ENCODE peak calls at places on chromosomes 2 and 18, in six cellular contexts. U, J, O, F, Z and R are unnamed samples.

GRCh38 chr2:141557329-141558098 is 573.3 kb downstream of the LRP1B start:
- DNase-seq in F (no peak), U (no peak), Z (no peak), J (no peak), O (no peak), R (no peak)

GRCh38 chr2:187529977-187530721 is 24.1 kb downstream of the TFPI start:
- DNase-seq in F (no peak), Z (no peak), U (no peak), J (no peak), O (no peak), R (no peak)

GRCh38 chr18:44916429-44917183 is 235.9 kb downstream of the SETBP1 start:
- DNase-seq in O (no peak), F (no peak), J (no peak), U (no peak), Z (no peak), R (no peak)

GRCh38 chr2:172330060-172330671 is 97.2 kb upstream of the ITGA6 start:
- DNase-seq in J (no peak), U (no peak), O (no peak), F (no peak), Z (no peak), R (no peak)

GRCh38 chr2:71747573-71747972 is 294.2 kb downstream of the DYSF start:
- DNase-seq in F (no peak), O (no peak), U (no peak), Z (no peak), J (no peak), R (no peak)

GRCh38 chr2:11072550-11072949 is 82.7 kb upstream of the SLC66A3 start:
- DNase-seq in J (no peak), Z (no peak), O (no peak), U (no peak), F (no peak), R (no peak)

GRCh38 chr2:69815717-69816116 is 13.7 kb upstream of the GMCL1 start:
- DNase-seq in J (no peak), F (no peak), Z (no peak), U (no peak), O (no peak), R (no peak)

GRCh38 chr18:22552254-22552653 is 134.5 kb upstream of the CTAGE1 start:
- DNase-seq in U (no peak), Z (no peak), F (no peak), J (no peak), O (no peak), R (no peak)

GRCh38 chr2:104120144-104120543 is 733.8 kb upstream of the POU3F3 start:
- DNase-seq in F (no peak), Z (no peak), U (no peak), J (no peak), O (no peak), R (no peak)

GRCh38 chr2:47056875-47057731 is 98.0 kb downstream of the STPG4 start:
- DNase-seq in U (peak; percentile 37), O (no peak), F (peak; percentile 66), Z (no peak), J (no peak), R (no peak)

GRCh38 chr2:129061079-129061785 is 742.6 kb upstream of the HS6ST1 start:
- DNase-seq in F (no peak), O (no peak), J (no peak), Z (no peak), U (no peak), R (no peak)

GRCh38 chr2:175855794-175856453 is 146.1 kb downstream of the LNPK start:
- DNase-seq in O (no peak), Z (no peak), U (no peak), J (no peak), F (peak; percentile 34), R (no peak)

GRCh38 chr2:51855683-51856082 is 823.8 kb upstream of the NRXN1 start:
- DNase-seq in Z (no peak), J (no peak), U (no peak), F (no peak), O (no peak), R (no peak)

GRCh38 chr2:21633531-21634310 is 510.0 kb downstream of the TDRD15 start:
- DNase-seq in Z (no peak), J (no peak), U (no peak), O (no peak), F (no peak), R (no peak)

GRCh38 chr2:173568054-173568453 is 213.4 kb downstream of the CDCA7 start:
- DNase-seq in Z (no peak), F (peak; percentile 17), U (peak; percentile 15), J (no peak), O (peak; percentile 37), R (no peak)
- TF ChIP-seq CTCF in Z (no peak), F (peak; percentile 19), U (peak; percentile 12), J (peak; percentile 28), O (peak; percentile 65), R (peak; percentile 29)

GRCh38 chr2:158460632-158461297 is 4.0 kb downstream of the PKP4 start:
- DNase-seq in F (no peak), Z (no peak), J (no peak), O (no peak), U (no peak), R (no peak)
- TF ChIP-seq CTCF in F (peak; percentile 31), Z (no peak), J (peak; percentile 23), O (no peak), U (peak; percentile 32), R (peak; percentile 7)

DNA sequence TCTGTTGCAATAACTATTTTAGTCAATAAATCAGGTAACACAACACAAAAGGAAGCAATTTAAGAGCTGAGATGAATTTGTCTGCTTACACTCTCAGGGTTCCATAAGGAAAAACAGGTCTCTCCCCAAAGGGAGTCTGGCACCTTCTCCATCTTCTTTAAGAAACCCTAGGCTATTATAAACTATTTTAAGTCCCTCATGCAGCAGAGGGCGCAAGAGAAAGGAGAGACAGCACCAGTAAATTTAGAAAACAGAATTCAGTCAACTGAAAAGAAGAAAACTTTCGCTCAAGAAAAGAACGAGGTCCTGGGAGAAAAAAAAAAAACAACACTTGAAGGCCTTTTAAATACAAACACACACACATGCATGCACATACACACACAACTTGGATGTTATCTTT is 19.1 kb downstream of the SULT1C4 start:
- DNase-seq in F (no peak), J (peak; percentile 33), O (no peak), U (no peak), Z (no peak), R (no peak)
- TF ChIP-seq CTCF in F (no peak), J (peak; percentile 69), O (peak; percentile 25), U (no peak), Z (no peak), R (peak; percentile 40)

GRCh38 chr18:58194028-58194427 is 150.0 kb downstream of the NEDD4L start:
- DNase-seq in F (no peak), Z (no peak), U (no peak), O (peak; percentile 14), J (no peak), R (no peak)
- TF ChIP-seq CTCF in F (peak; percentile 24), Z (no peak), U (peak; percentile 20), O (peak; percentile 59), J (no peak), R (peak; percentile 26)

GRCh38 chr2:157725856-157726255 is 97.2 kb upstream of the ACVR1C start:
- DNase-seq in Z (no peak), O (no peak), J (no peak), U (no peak), F (no peak), R (no peak)
- TF ChIP-seq CTCF in Z (no peak), O (no peak), J (no peak), U (no peak), F (no peak), R (no peak)

GRCh38 chr2:40556298-40556697 is 104.4 kb upstream of the SLC8A1 start:
- DNase-seq in U (no peak), Z (no peak), F (no peak), J (no peak), O (no peak), R (no peak)

GRCh38 chr2:40558772-40559171 is 106.9 kb upstream of the SLC8A1 start:
- DNase-seq in O (no peak), Z (no peak), U (no peak), J (no peak), F (no peak), R (no peak)

GRCh38 chr2:40556739-40557138 is 104.8 kb upstream of the SLC8A1 start:
- DNase-seq in U (no peak), Z (no peak), F (no peak), J (no peak), O (no peak), R (no peak)

GRCh38 chr2:40551081-40551480 is 99.2 kb upstream of the SLC8A1 start:
- DNase-seq in U (no peak), J (no peak), O (no peak), Z (no peak), F (no peak), R (no peak)

DNA sequence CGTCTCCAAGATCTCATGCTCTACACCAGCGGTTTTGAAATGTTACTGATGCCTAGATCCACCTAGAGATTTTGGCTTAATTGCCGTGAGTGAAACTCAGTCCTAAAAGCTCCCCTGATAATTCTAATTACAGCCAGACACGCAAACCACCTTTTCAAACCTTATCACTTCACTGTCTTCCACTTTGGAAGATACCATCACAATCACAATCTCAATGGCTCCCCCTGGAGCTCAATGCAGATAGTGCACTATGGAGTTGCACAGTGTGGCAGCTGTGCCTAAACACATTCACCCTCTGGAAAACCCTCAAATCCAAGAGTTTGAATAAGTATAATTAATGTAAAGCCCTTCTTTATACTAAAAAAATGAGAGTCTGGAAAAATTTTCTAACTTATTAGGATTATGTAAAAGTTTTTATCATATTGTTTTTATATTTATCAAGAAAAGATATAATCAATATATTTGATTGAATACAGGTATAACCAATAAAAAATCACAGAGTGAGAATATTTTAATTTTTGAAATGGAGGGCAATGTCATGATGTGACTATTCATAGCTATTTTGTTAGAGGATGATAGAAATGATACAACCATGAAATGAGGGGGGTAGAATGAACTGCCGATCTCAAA is 102.9 kb upstream of the SLC8A1 start:
- DNase-seq in J (peak; percentile 72), U (peak; percentile 72), F (peak; percentile 18), O (peak; percentile 17), Z (no peak), R (no peak)
- TF ChIP-seq CTCF in J (peak; percentile 98), U (peak; percentile 81), F (peak; percentile 81), O (peak; percentile 18), Z (peak; percentile 53), R (peak; percentile 90)